ENCODE peak calls at places on chromosomes 13 and 19, in eight cellular contexts. P, I, G, W, Q, Z, U and H are unnamed samples.

GRCh38 chr19:22052644-22053013 is 345 bp downstream of the ZNF257 start:
- DNase-seq in P (no peak), I (no peak), G (no peak), W (peak; percentile 59), Q (no peak), Z (no peak), U (peak; percentile 3), H (no peak)

GRCh38 chr13:106619688-106620555 is 52.0 kb upstream of the ARGLU1 start:
- DNase-seq in P (peak; percentile 49), I (peak; percentile 61), G (peak; percentile 32), W (no peak), Q (no peak), Z (peak; percentile 23), U (no peak), H (no peak)

GRCh38 chr13:28865312-28865711 is 45.2 kb downstream of the MTUS2 start:
- DNase-seq in P (no peak), I (no peak), G (no peak), W (no peak), Q (no peak), Z (no peak), U (no peak), H (no peak)

GRCh38 chr19:49880162-49880869 is 2.8 kb downstream of the TBC1D17 start:
- DNase-seq in P (no peak), I (no peak), G (no peak), W (no peak), Q (no peak), Z (no peak), U (no peak), H (no peak)

GRCh38 chr13:31522431-31522830 is 216.9 kb upstream of the RXFP2 start:
- DNase-seq in P (no peak), I (no peak), G (no peak), W (no peak), Q (no peak), Z (no peak), U (no peak), H (no peak)

GRCh38 chr13:98717256-98717655 is 35.2 kb downstream of the SLC15A1 start:
- DNase-seq in P (no peak), I (no peak), G (no peak), W (no peak), Q (no peak), Z (no peak), U (no peak), H (no peak)

GRCh38 chr13:20054586-20054985 is 96.1 kb downstream of the ZMYM2 start:
- DNase-seq in P (no peak), I (no peak), G (no peak), W (no peak), Q (no peak), Z (no peak), U (no peak), H (no peak)

GRCh38 chr13:79338343-79338742 is 67.7 kb downstream of the RBM26 start:
- DNase-seq in P (no peak), I (no peak), G (no peak), W (no peak), Q (no peak), Z (no peak), U (no peak), H (no peak)

GRCh38 chr13:33644607-33645543 is 173.1 kb upstream of the RFC3 start:
- DNase-seq in P (peak; percentile 36), I (peak; percentile 18), G (no peak), W (no peak), Q (no peak), Z (peak; percentile 36), U (no peak), H (no peak)

GRCh38 chr19:33134571-33135041 is 2.7 kb downstream of the WDR88 start:
- DNase-seq in P (no peak), I (no peak), G (no peak), W (no peak), Q (no peak), Z (no peak), U (peak; percentile 24), H (no peak)

GRCh38 chr19:719081-719512 is 10.4 kb downstream of the PALM start:
- DNase-seq in P (no peak), I (no peak), G (no peak), W (no peak), Q (peak; percentile 88), Z (peak; percentile 58), U (no peak), H (peak; percentile 27)

GRCh38 chr19:45895519-45895972 is 6.9 kb downstream of the MYPOP start:
- DNase-seq in P (no peak), I (no peak), G (no peak), W (no peak), Q (no peak), Z (no peak), U (no peak), H (no peak)

GRCh38 chr13:111460548-111461444 is 140.4 kb downstream of the TEX29 start:
- DNase-seq in P (peak; percentile 31), I (peak; percentile 33), G (peak; percentile 24), W (peak; percentile 51), Q (peak; percentile 36), Z (peak; percentile 15), U (no peak), H (peak; percentile 14)

GRCh38 chr13:113947321-113948033 is 26.4 kb downstream of the C13orf46 start:
- DNase-seq in P (peak; percentile 55), I (no peak), G (no peak), W (no peak), Q (peak; percentile 87), Z (peak; percentile 72), U (no peak), H (no peak)

GRCh38 chr19:39083983-39084731 is at the start of gene ACP7:
- DNase-seq in P (peak; percentile 32), I (no peak), G (no peak), W (peak; percentile 65), Q (no peak), Z (no peak), U (peak; percentile 10), H (peak; percentile 22)

GRCh38 chr19:5590151-5590864 is 22.6 kb upstream of the TINCR start:
- DNase-seq in P (no peak), I (no peak), G (no peak), W (no peak), Q (no peak), Z (no peak), U (no peak), H (no peak)

GRCh38 chr19:54207908-54208783 is 7.5 kb downstream of the RPS9 start:
- DNase-seq in P (peak; percentile 35), I (peak; percentile 77), G (no peak), W (no peak), Q (peak; percentile 78), Z (peak; percentile 75), U (no peak), H (no peak)

GRCh38 chr19:14000691-14001365 is 5.3 kb downstream of the RFX1 start:
- DNase-seq in P (no peak), I (no peak), G (no peak), W (no peak), Q (peak; percentile 50), Z (no peak), U (no peak), H (no peak)
- H3K27ac ChIP-seq in P (no peak overlapping the region), I (no peak overlapping the region), G (no peak overlapping the region), W (no peak overlapping the region), Q (no peak overlapping the region), Z (no peak overlapping the region), U (peak overlapping the region; percentile 67), H (no peak overlapping the region)

DNA sequence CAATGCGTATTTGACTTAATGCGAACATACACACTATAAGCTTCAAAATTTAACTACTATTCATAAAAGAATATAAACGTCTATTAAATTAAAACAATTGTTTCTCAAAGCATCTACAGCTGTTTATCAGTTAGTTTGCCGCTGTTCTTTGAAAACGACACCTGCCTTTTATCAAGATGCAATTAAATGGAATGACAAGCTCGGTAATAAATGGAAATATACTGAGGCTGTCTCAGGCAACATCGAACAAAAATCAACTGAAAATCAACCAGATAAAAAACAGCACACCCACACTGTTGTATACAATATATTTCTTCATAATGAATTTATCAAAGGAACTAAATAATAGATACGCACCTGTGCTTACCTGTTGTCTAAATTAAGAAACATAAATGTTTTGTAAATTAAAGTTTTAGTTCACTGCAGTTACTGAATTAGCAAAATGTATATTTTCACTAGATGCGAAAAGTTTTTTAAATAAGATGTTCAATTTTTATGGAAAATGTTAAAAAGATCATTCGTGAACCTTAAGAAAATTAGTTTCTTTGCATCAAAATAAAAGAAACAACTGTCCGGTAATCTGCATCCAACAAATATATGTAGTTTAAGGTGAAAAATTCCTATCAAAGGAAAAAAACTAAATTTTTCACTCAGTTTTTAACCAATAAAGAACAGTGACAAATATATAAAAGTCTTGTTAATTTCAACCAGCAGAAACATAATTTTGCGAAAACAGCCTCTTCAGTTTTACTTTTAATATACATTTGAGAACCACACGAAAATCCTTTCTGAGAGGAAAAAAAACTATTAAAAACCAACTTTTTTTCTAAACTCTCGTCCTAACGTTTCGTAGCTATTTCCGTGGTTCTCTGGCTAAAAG is 64.3 kb downstream of the KCNRG start:
- DNase-seq in P (no peak), I (no peak), G (no peak), W (no peak), Q (no peak), Z (no peak), U (no peak), H (no peak)
- H3K27ac ChIP-seq in P (peak overlapping the region; percentile 92), I (peak overlapping the region; percentile 94), G (peak overlapping the region; percentile 79), W (no peak overlapping the region), Q (peak overlapping the region; percentile 75), Z (peak overlapping the region; percentile 88), U (peak overlapping the region; percentile 77), H (peak overlapping the region; percentile 82)

GRCh38 chr13:40656358-40656757 is 10.1 kb downstream of the FOXO1 start:
- DNase-seq in P (no peak), I (no peak), G (no peak), W (no peak), Q (no peak), Z (no peak), U (no peak), H (no peak)

GRCh38 chr13:40648841-40649240 is 17.6 kb downstream of the FOXO1 start:
- DNase-seq in P (no peak), I (no peak), G (no peak), W (no peak), Q (no peak), Z (no peak), U (no peak), H (no peak)

GRCh38 chr13:40651866-40652587 is 14.4 kb downstream of the FOXO1 start:
- DNase-seq in P (no peak), I (no peak), G (no peak), W (no peak), Q (no peak), Z (no peak), U (no peak), H (no peak)

GRCh38 chr13:40653558-40654318 is 12.7 kb downstream of the FOXO1 start:
- DNase-seq in P (no peak), I (peak; percentile 70), G (no peak), W (no peak), Q (no peak), Z (no peak), U (no peak), H (no peak)

GRCh38 chr13:40652588-40652940 is 13.9 kb downstream of the FOXO1 start:
- DNase-seq in P (no peak), I (no peak), G (no peak), W (no peak), Q (no peak), Z (no peak), U (no peak), H (no peak)
- H3K27ac ChIP-seq in P (no peak overlapping the region), I (no peak overlapping the region), G (no peak overlapping the region), W (no peak overlapping the region), Q (no peak overlapping the region), Z (no peak overlapping the region), U (no peak overlapping the region), H (no peak overlapping the region)

DNA sequence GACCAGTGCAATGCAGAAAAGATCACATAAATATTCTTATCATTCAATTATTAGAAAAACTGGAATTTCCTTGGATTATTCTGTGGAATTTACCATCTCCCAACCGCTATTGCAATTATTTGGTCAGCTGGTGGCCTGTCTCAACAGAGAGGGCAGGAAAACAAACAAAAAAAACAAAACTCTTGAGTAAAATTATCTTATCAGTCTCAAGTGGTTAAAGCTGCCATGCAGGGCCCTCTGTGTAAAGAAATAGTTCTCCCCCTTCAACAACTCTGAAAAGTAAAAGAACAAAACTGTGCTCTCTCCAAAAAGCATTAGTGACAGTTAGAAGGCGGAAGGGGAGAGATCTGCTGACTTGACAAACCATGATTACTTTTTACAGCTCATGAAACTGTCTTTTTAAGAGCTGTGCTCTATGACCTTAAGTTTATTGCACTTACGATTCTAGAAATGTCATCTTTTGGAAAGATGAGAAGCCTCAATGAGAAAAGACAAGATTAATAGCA is 152.3 kb downstream of the DLEU7 start:
- DNase-seq in P (no peak), I (peak; percentile 38), G (no peak), W (no peak), Q (no peak), Z (no peak), U (no peak), H (no peak)
- H3K27ac ChIP-seq in P (no peak overlapping the region), I (no peak overlapping the region), G (no peak overlapping the region), W (no peak overlapping the region), Q (no peak overlapping the region), Z (peak overlapping the region; percentile 29), U (no peak overlapping the region), H (no peak overlapping the region)